ENCODE peak calls at places on chromosome 10, in six cellular contexts. Y is NB4, T is right lobe of liver, O is epithelial cell of esophagus, M is D721Med, K is brain microvascular endothelial cell. J is an unnamed sample.

GRCh38 chr10:85225311-85225710 is 896.9 kb downstream of the CCSER2 start:
- DNase-seq in Y (no peak), T (no peak), O (no peak), M (no peak), K (no peak), J (no peak)

GRCh38 chr10:84531396-84531795 is 203.0 kb downstream of the CCSER2 start:
- DNase-seq in Y (no peak), T (no peak), O (peak), M (no peak), K (no peak), J (no peak)

GRCh38 chr10:107553470-107553869 is 389.0 kb upstream of the SORCS1 start:
- DNase-seq in Y (no peak), T (no peak), O (no peak), M (no peak), K (peak), J (no peak)

GRCh38 chr10:34736976-34737771 is 77.9 kb downstream of the PARD3 start:
- DNase-seq in Y (no peak), T (no peak), O (no peak), M (no peak), K (no peak), J (no peak)

GRCh38 chr10:11510714-11511113 is 100.7 kb downstream of the USP6NL start:
- DNase-seq in Y (no peak), T (no peak), O (no peak), M (no peak), K (no peak), J (no peak)

GRCh38 chr10:131641231-131641630 is 259.6 kb upstream of the PPP2R2D start:
- DNase-seq in Y (no peak), T (no peak), O (no peak), M (no peak), K (no peak), J (no peak)

GRCh38 chr10:119409906-119410305 is 132.6 kb downstream of the RGS10 start:
- DNase-seq in Y (no peak), T (peak), O (no peak), M (no peak), K (peak), J (no peak)

GRCh38 chr10:10462116-10462515 is 555.6 kb upstream of the CELF2 start:
- DNase-seq in Y (no peak), T (no peak), O (no peak), M (no peak), K (no peak), J (no peak)

GRCh38 chr10:80137031-80137712 is 4.6 kb downstream of the PLAC9 start:
- DNase-seq in Y (no peak), T (no peak), O (no peak), M (no peak), K (no peak), J (no peak)

GRCh38 chr10:110137142-110137545 is 70.3 kb upstream of the MXI1 start:
- DNase-seq in Y (peak), T (no peak), O (peak), M (no peak), K (peak), J (no peak)

GRCh38 chr10:46550076-46550790 is 6.2 kb downstream of the GPRIN2 start:
- DNase-seq in Y (no peak), T (peak), O (no peak), M (no peak), K (no peak), J (peak)

GRCh38 chr10:77251297-77252013 is 386.2 kb downstream of the KCNMA1 start:
- DNase-seq in Y (peak), T (no peak), O (peak), M (no peak), K (peak), J (no peak)

GRCh38 chr10:29375888-29376287 is 87.0 kb downstream of the LYZL1 start:
- DNase-seq in Y (no peak), T (no peak), O (no peak), M (no peak), K (no peak), J (no peak)

GRCh38 chr10:7436490-7437100 is 25.8 kb upstream of the SFMBT2 start:
- DNase-seq in Y (no peak), T (no peak), O (no peak), M (no peak), K (no peak), J (no peak)

GRCh38 chr10:43221419-43222293 is 45.2 kb downstream of the RASGEF1A start:
- DNase-seq in Y (peak), T (peak), O (no peak), M (no peak), K (no peak), J (peak)

GRCh38 chr10:53786236-53786635 is 1013.7 kb upstream of the MBL2 start:
- DNase-seq in Y (peak), T (no peak), O (peak), M (no peak), K (no peak), J (no peak)
- TF ChIP-seq CTCF in Y (peak), T (no peak), O (peak), M (peak), K (peak), J (no peak)

GRCh38 chr10:130545122-130545521 is 408.9 kb downstream of the GLRX3 start:
- DNase-seq in Y (no peak), T (no peak), O (no peak), M (no peak), K (no peak), J (no peak)
- TF ChIP-seq CTCF in Y (no peak), T (no peak), O (no peak), M (no peak), K (no peak), J (no peak)

DNA sequence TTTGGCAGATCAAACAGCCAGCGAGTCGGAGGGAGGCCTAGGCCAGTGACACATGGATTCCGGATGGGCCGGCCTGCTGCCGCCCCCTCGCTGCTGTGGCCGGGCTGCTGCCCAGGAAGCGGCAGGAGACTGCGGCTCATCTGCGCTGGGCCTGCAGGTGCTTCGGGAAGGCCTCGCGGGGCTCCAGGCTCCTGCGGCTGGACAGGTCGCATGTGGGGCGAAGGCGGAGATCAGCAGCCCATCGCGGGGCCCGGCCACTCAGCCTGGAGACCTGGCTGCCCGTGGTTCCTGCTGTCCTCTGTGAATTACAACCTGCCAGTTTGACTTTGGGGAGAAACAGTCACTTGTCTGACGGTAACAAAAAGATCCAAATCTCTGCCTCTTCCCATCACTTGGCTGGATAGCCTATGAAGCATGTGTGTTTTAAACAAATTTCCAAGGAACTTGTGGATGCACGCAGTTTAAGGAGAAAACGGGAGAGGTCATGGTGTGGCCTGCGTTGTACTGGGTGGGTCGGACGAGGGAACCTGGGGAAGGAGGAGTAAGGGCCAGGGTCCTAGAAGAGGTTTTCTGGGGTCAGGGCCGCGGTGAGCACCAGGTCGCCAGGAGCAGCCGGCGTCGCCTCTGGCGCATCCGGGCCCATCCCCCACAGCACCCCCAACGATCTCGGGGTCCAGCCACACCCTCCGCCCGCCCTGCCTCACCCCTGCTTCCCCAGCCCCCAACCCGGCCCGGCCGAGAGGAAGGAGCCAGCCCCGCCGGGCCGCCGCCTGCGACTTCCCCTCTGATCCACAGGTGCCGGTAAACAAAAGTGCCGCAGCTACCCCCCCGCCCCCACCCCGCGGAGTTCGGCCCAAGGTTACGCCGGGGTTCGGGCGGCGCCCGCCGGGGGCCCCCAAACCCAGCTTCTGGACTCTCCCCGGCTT is 1.6 kb downstream of the SPOCK2 start:
- DNase-seq in Y (no peak), T (no peak), O (no peak), M (no peak), K (no peak), J (no peak)
- TF ChIP-seq CTCF in Y (no peak), T (no peak), O (no peak), M (no peak), K (no peak), J (no peak)

GRCh38 chr10:74825033-74825370 is 1.4 kb upstream of the KAT6B start:
- DNase-seq in Y (peak), T (peak), O (no peak), M (no peak), K (no peak), J (no peak)

GRCh38 chr10:74827045-74827441 is 643 bp downstream of the KAT6B start:
- DNase-seq in Y (no peak), T (no peak), O (no peak), M (peak), K (no peak), J (no peak)

GRCh38 chr10:74827694-74828093 is 1.3 kb downstream of the KAT6B start:
- DNase-seq in Y (no peak), T (no peak), O (no peak), M (no peak), K (no peak), J (no peak)

GRCh38 chr10:74825371-74826141 is 844 bp upstream of the KAT6B start:
- DNase-seq in Y (no peak), T (no peak), O (no peak), M (no peak), K (no peak), J (peak)

DNA sequence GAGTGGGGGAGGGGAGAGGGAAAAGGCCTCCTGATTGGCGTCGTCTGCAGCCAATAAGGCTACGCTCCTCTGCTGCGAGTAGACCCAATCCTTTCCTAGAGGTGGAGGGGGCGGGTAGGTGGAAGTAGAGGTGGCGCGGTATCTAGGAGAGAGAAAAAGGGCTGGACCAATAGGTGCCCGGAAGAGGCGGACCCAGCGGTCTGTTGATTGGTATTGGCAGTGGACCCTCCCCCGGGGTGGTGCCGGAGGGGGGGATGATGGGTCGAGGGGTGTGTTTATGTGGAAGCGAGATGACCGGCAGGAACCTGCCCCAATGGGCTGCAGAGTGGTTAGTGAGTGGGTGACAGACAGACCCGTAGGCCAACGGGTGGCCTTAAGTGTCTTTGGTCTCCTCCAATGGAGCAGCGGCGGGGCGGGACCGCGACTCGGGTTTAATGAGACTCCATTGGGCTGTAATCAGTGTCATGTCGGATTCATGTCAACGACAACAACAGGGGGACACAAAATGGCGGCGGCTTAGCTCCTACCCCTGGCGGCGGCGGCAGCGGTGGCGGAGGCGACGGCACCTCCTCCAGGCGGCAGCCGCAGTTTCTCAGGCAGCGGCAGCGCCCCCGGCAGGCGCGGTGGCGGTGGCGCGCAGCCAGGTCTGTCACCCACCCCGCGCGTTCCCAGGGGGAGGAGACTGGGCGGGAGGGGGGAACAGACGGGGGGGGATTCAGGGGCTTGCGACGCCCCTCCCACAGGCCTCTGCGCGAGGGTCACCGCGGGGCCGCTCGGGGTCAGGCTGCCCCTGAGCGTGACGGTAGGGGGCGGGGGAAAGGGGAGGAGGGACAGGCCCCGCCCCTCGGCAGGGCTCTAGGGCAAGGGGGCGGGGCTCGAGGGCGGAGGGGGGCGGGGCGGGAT is at the start of gene KAT6B:
- DNase-seq in Y (peak), T (peak), O (peak), M (peak), K (peak), J (peak)
- TF ChIP-seq CTCF in Y (no peak), T (peak), O (peak), M (no peak), K (no peak), J (no peak)

GRCh38 chr10:127678091-127678490 is 58.9 kb upstream of the FOXI2 start:
- DNase-seq in Y (no peak), T (no peak), O (no peak), M (no peak), K (no peak), J (no peak)

GRCh38 chr10:127679642-127680255 is 57.2 kb upstream of the FOXI2 start:
- DNase-seq in Y (peak), T (no peak), O (no peak), M (no peak), K (no peak), J (no peak)
- TF ChIP-seq CTCF in Y (peak), T (no peak), O (peak), M (no peak), K (peak), J (peak)

J was measured in CD14-positive monocyte.